ENCODE peak calls at places on chromosomes 13 and 19, in six cellular contexts. One of them, this sample, is unnamed.
A peak's percentile ranks its signal among the peaks of the same experiment; 100 is the strongest.

GRCh38 chr19:53977429-53977990 is 13.9 kb upstream of the CACNG6 start:
- DNase-seq in fibroblast of lung: peak; percentile 84
- DNase-seq in mammary epithelial cell: peak; percentile 63
- DNase-seq in K562: peak; percentile 80
- DNase-seq in GM23248: peak; percentile 93
- DNase-seq in astrocyte: peak; percentile 79
- DNase-seq in this sample: peak; percentile 91

GRCh38 chr19:17289489-17289888 is 7.8 kb downstream of the ANKLE1 start:
- DNase-seq in fibroblast of lung: peak; percentile 90
- DNase-seq in mammary epithelial cell: no peak
- DNase-seq in K562: peak; percentile 96
- DNase-seq in GM23248: peak; percentile 85
- DNase-seq in astrocyte: peak; percentile 85
- DNase-seq in this sample: peak; percentile 24

GRCh38 chr13:43229506-43229905 is 206.1 kb downstream of the DNAJC15 start:
- DNase-seq in fibroblast of lung: peak; percentile 81
- DNase-seq in mammary epithelial cell: no peak
- DNase-seq in K562: no peak
- DNase-seq in GM23248: peak; percentile 68
- DNase-seq in astrocyte: peak; percentile 79
- DNase-seq in this sample: peak; percentile 47

GRCh38 chr13:29594310-29594709 is 1.2 kb downstream of the SLC7A1 start:
- DNase-seq in fibroblast of lung: peak; percentile 91
- DNase-seq in mammary epithelial cell: peak; percentile 73
- DNase-seq in K562: no peak
- DNase-seq in GM23248: peak; percentile 88
- DNase-seq in astrocyte: peak; percentile 89
- DNase-seq in this sample: peak; percentile 68

GRCh38 chr19:3475449-3475848 is 4.9 kb downstream of the SMIM24 start:
- DNase-seq in fibroblast of lung: no peak
- DNase-seq in mammary epithelial cell: no peak
- DNase-seq in K562: no peak
- DNase-seq in GM23248: no peak
- DNase-seq in astrocyte: no peak
- DNase-seq in this sample: no peak

GRCh38 chr19:12666305-12667048 is at the start of the genes MAN2B1 and WDR83:
- DNase-seq in fibroblast of lung: peak; percentile 58
- DNase-seq in mammary epithelial cell: peak; percentile 73
- DNase-seq in K562: peak; percentile 93
- DNase-seq in GM23248: peak; percentile 87
- DNase-seq in astrocyte: peak; percentile 26
- DNase-seq in this sample: peak; percentile 85

GRCh38 chr19:4831351-4832340 is at the start of gene TICAM1:
- DNase-seq in fibroblast of lung: peak; percentile 60
- DNase-seq in mammary epithelial cell: peak; percentile 91
- DNase-seq in K562: peak; percentile 90
- DNase-seq in GM23248: peak; percentile 86
- DNase-seq in astrocyte: peak; percentile 39
- DNase-seq in this sample: peak; percentile 63

GRCh38 chr19:3047307-3048189 is 14.7 kb downstream of the TLE5 start:
- DNase-seq in fibroblast of lung: peak; percentile 66
- DNase-seq in mammary epithelial cell: peak; percentile 42
- DNase-seq in K562: peak; percentile 78
- DNase-seq in GM23248: peak; percentile 86
- DNase-seq in astrocyte: peak; percentile 43
- DNase-seq in this sample: peak; percentile 58

GRCh38 chr13:39685652-39686051 is 30.2 kb downstream of the COG6 start:
- DNase-seq in fibroblast of lung: no peak
- DNase-seq in mammary epithelial cell: no peak
- DNase-seq in K562: no peak
- DNase-seq in GM23248: no peak
- DNase-seq in astrocyte: no peak
- DNase-seq in this sample: no peak

GRCh38 chr19:58577581-58578429 is 4.7 kb upstream of the MZF1 start:
- DNase-seq in fibroblast of lung: no peak
- DNase-seq in mammary epithelial cell: no peak
- DNase-seq in K562: no peak
- DNase-seq in GM23248: no peak
- DNase-seq in astrocyte: no peak
- DNase-seq in this sample: no peak

DNA sequence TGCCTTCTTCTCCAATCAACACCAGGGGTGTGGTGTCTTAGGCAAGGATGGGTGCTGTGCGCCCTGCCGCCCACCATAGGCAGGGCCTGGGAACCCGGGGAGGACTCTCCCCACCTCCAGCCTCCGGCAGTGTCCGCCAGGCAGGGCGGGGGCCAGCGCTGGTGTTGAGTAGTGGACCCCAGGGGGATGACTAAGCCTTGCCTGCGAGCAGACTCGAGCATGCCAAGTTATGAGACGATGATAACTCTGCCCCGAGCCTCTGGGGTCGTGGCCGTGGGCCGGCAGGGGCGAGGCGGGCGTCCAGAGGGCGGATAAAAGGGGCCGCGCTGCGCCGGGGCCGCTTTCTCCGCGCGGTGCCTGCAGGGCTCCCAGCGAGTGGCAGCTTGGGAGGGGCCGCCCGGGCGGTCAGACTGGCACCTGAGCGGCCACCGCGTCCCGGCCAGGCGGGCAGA is at the start of gene MEDAG:
- DNase-seq in fibroblast of lung: peak; percentile 82
- DNase-seq in mammary epithelial cell: no peak
- DNase-seq in K562: no peak
- DNase-seq in GM23248: peak; percentile 96
- DNase-seq in astrocyte: peak; percentile 76
- DNase-seq in this sample: no peak
- TF ChIP-seq EZH2 in fibroblast of lung: no peak
- TF ChIP-seq EZH2 in mammary epithelial cell: peak; percentile 41
- TF ChIP-seq EZH2 in K562: no peak
- TF ChIP-seq EZH2 in GM23248: no peak
- TF ChIP-seq EZH2 in astrocyte: no peak
- TF ChIP-seq EZH2 in this sample: no peak

GRCh38 chr19:43774103-43774939 is 6.5 kb downstream of the KCNN4 start:
- DNase-seq in fibroblast of lung: peak; percentile 72
- DNase-seq in mammary epithelial cell: no peak
- DNase-seq in K562: peak; percentile 96
- DNase-seq in GM23248: peak; percentile 79
- DNase-seq in astrocyte: peak; percentile 53
- DNase-seq in this sample: no peak
- TF ChIP-seq EZH2 in fibroblast of lung: no peak
- TF ChIP-seq EZH2 in mammary epithelial cell: no peak
- TF ChIP-seq EZH2 in K562: no peak
- TF ChIP-seq EZH2 in GM23248: no peak
- TF ChIP-seq EZH2 in astrocyte: no peak
- TF ChIP-seq EZH2 in this sample: no peak

DNA sequence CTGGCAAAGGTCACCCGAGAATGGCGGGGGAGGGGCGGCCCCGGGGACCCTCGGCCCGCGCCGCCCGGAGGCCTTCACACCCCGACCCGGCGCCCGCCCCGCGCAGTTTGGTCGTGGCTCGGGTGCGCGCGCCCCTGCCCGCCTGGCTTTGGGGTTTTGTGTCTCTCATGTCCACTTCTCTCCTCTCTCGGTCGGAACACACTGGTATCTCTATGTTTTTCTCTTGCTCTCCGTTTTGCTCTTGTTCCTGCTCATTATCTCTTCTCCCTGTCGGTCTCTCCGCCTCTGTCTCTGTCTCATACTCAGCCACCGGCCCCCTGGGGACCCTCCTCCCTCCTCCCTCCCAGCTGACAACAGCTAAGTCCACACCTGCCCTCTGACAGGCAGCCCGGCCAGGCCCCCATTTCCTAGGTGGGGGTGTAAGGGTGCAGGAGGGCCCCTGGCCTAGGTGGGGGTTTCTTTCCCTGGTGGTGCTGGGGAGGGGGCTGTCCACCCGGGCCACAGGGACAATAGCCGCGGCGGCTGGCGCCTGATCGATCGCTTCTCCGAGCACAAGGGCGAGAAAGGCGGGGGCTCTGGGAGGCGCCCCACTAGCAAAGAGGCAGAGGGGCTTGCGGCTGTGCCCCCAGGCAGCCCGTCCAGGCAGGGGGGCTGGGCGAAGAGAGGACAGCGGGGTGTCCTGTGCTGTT is 2.3 kb downstream of the ONECUT3 start:
- DNase-seq in fibroblast of lung: no peak
- DNase-seq in mammary epithelial cell: no peak
- DNase-seq in K562: no peak
- DNase-seq in GM23248: no peak
- DNase-seq in astrocyte: no peak
- DNase-seq in this sample: no peak
- TF ChIP-seq EZH2 in fibroblast of lung: peak; percentile 4
- TF ChIP-seq EZH2 in mammary epithelial cell: no peak
- TF ChIP-seq EZH2 in K562: no peak
- TF ChIP-seq EZH2 in GM23248: no peak
- TF ChIP-seq EZH2 in astrocyte: no peak
- TF ChIP-seq EZH2 in this sample: no peak

GRCh38 chr19:7864719-7865074 is 9.5 kb downstream of the PRR36 start:
- DNase-seq in fibroblast of lung: no peak
- DNase-seq in mammary epithelial cell: no peak
- DNase-seq in K562: no peak
- DNase-seq in GM23248: no peak
- DNase-seq in astrocyte: no peak
- DNase-seq in this sample: no peak
- TF ChIP-seq EZH2 in fibroblast of lung: no peak
- TF ChIP-seq EZH2 in mammary epithelial cell: no peak
- TF ChIP-seq EZH2 in K562: no peak
- TF ChIP-seq EZH2 in GM23248: no peak
- TF ChIP-seq EZH2 in astrocyte: no peak
- TF ChIP-seq EZH2 in this sample: no peak

DNA sequence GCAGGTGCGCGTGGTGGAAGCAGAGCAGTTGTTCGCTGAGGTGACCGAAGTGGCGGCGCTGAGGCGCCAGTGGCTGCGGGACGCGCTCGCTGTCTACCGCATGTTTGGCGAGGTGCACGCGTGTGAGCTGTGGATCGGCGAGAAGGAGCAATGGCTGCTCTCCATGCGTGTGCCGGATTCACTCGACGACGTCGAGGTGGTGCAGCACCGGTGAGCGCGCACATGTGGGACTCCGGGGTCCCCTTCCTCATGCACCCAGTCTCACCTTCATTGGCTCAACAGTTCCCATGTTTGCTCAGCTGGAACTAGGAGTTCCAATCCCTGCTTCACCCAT is 46.5 kb downstream of the SPTBN4 start:
- DNase-seq in fibroblast of lung: no peak
- DNase-seq in mammary epithelial cell: no peak
- DNase-seq in K562: no peak
- DNase-seq in GM23248: no peak
- DNase-seq in astrocyte: no peak
- DNase-seq in this sample: no peak
- TF ChIP-seq EZH2 in fibroblast of lung: no peak
- TF ChIP-seq EZH2 in mammary epithelial cell: no peak
- TF ChIP-seq EZH2 in K562: no peak
- TF ChIP-seq EZH2 in GM23248: no peak
- TF ChIP-seq EZH2 in astrocyte: no peak
- TF ChIP-seq EZH2 in this sample: no peak

DNA sequence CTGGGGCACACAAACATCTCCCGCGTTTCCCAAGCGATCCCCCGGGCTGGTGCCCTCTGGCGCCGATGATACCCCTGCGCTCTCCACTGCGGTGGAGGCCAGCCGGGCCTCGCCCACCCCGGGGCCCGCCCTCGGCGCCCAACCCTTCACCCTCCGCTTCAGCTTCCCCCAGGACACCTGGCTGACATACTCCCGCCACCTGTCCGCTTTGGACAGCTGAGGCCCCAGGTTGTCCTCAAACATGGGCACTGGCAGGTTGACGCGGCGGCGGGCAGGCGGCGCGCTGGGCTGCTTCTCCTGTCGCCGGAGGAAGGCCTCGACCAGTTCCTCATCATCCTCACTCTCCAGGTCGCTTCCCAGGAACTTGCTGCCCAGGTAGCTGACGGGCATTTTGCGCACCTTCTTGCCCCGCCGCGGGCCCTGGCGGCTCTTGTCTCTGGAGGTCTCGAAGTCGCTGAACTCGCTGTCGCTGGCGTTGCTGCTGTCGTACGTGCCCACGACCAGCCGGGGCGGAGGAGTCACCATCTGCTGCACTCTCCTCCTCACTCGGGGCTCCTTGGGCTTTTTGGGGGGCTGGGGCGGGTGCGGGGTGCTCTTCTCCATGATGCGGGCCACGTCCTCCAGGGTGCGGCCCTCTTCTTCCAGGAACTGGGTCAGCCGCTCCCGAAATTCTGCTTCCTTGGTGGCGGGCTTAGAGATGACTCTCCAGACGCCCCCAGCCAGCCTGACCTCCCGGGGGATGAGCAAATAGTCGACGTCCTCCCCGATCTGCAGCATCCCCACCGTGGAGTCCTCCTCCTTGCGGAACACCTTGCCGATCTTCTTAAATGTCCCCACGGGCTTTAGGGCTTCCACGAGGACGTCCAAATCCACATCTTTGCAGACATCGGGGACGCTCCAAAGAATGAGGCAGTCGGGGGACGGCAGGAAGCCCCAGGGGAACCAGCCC is 1.1 kb downstream of the CCDC8 start:
- DNase-seq in fibroblast of lung: no peak
- DNase-seq in mammary epithelial cell: no peak
- DNase-seq in K562: peak; percentile 37
- DNase-seq in GM23248: peak; percentile 31
- DNase-seq in astrocyte: no peak
- DNase-seq in this sample: no peak
- TF ChIP-seq EZH2 in fibroblast of lung: peak; percentile 26
- TF ChIP-seq EZH2 in mammary epithelial cell: no peak
- TF ChIP-seq EZH2 in K562: no peak
- TF ChIP-seq EZH2 in GM23248: no peak
- TF ChIP-seq EZH2 in astrocyte: no peak
- TF ChIP-seq EZH2 in this sample: no peak